ENCODE peak calls at places on chromosomes 16 and 17, in nine cellular contexts. One of them, this sample, is unnamed.

GRCh38 chr17:44904001-44904984 is 5.0 kb upstream of the EFTUD2 start:
- DNase-seq in epithelial cell of prostate: no peak
- DNase-seq in left ventricle myocardium inferior: no peak
- DNase-seq in hepatocyte: no peak
- DNase-seq in CD8-positive, alpha-beta T cell: no peak
- DNase-seq in naive thymus-derived CD4-positive, alpha-beta T cell: no peak
- DNase-seq in cardiac muscle cell: no peak
- DNase-seq in colonic mucosa: no peak
- DNase-seq in uterus: no peak
- DNase-seq in this sample: no peak

GRCh38 chr16:47965439-47965838 is 190.4 kb downstream of the ABCC12 start:
- DNase-seq in epithelial cell of prostate: peak; percentile 8
- DNase-seq in left ventricle myocardium inferior: no peak
- DNase-seq in hepatocyte: no peak
- DNase-seq in CD8-positive, alpha-beta T cell: no peak
- DNase-seq in naive thymus-derived CD4-positive, alpha-beta T cell: no peak
- DNase-seq in cardiac muscle cell: no peak
- DNase-seq in colonic mucosa: no peak
- DNase-seq in uterus: no peak
- DNase-seq in this sample: no peak

GRCh38 chr17:17874478-17874877 is 37.7 kb upstream of the SREBF1 start:
- DNase-seq in epithelial cell of prostate: peak; percentile 57
- DNase-seq in left ventricle myocardium inferior: no peak
- DNase-seq in hepatocyte: no peak
- DNase-seq in CD8-positive, alpha-beta T cell: no peak
- DNase-seq in naive thymus-derived CD4-positive, alpha-beta T cell: no peak
- DNase-seq in cardiac muscle cell: peak; percentile 4
- DNase-seq in colonic mucosa: no peak
- DNase-seq in uterus: no peak
- DNase-seq in this sample: no peak

GRCh38 chr17:27657620-27658019 is 26.6 kb downstream of the LGALS9 start:
- DNase-seq in epithelial cell of prostate: no peak
- DNase-seq in left ventricle myocardium inferior: no peak
- DNase-seq in hepatocyte: peak; percentile 25
- DNase-seq in CD8-positive, alpha-beta T cell: no peak
- DNase-seq in naive thymus-derived CD4-positive, alpha-beta T cell: no peak
- DNase-seq in cardiac muscle cell: peak; percentile 29
- DNase-seq in colonic mucosa: no peak
- DNase-seq in uterus: no peak
- DNase-seq in this sample: peak; percentile 41

GRCh38 chr17:57925361-57925990 is 29.7 kb downstream of the CUEDC1 start:
- DNase-seq in epithelial cell of prostate: no peak
- DNase-seq in left ventricle myocardium inferior: no peak
- DNase-seq in hepatocyte: no peak
- DNase-seq in CD8-positive, alpha-beta T cell: no peak
- DNase-seq in naive thymus-derived CD4-positive, alpha-beta T cell: no peak
- DNase-seq in cardiac muscle cell: no peak
- DNase-seq in colonic mucosa: no peak
- DNase-seq in uterus: no peak
- DNase-seq in this sample: no peak

GRCh38 chr17:67033613-67034012 is 10.7 kb upstream of the CACNG1 start:
- DNase-seq in epithelial cell of prostate: no peak
- DNase-seq in left ventricle myocardium inferior: no peak
- DNase-seq in hepatocyte: no peak
- DNase-seq in CD8-positive, alpha-beta T cell: no peak
- DNase-seq in naive thymus-derived CD4-positive, alpha-beta T cell: no peak
- DNase-seq in cardiac muscle cell: no peak
- DNase-seq in colonic mucosa: no peak
- DNase-seq in uterus: no peak
- DNase-seq in this sample: no peak

GRCh38 chr16:77780378-77780837 is 8.0 kb upstream of the VAT1L start:
- DNase-seq in epithelial cell of prostate: peak; percentile 49
- DNase-seq in left ventricle myocardium inferior: no peak
- DNase-seq in hepatocyte: peak; percentile 58
- DNase-seq in CD8-positive, alpha-beta T cell: no peak
- DNase-seq in naive thymus-derived CD4-positive, alpha-beta T cell: no peak
- DNase-seq in cardiac muscle cell: peak; percentile 50
- DNase-seq in colonic mucosa: no peak
- DNase-seq in uterus: no peak
- DNase-seq in this sample: no peak

GRCh38 chr17:39069114-39069756 is 82.2 kb downstream of the PLXDC1 start:
- DNase-seq in epithelial cell of prostate: no peak
- DNase-seq in left ventricle myocardium inferior: no peak
- DNase-seq in hepatocyte: peak; percentile 65
- DNase-seq in CD8-positive, alpha-beta T cell: peak; percentile 22
- DNase-seq in naive thymus-derived CD4-positive, alpha-beta T cell: peak; percentile 49
- DNase-seq in cardiac muscle cell: peak; percentile 70
- DNase-seq in colonic mucosa: no peak
- DNase-seq in uterus: no peak
- DNase-seq in this sample: no peak

GRCh38 chr17:17886253-17886652 is 49.5 kb upstream of the SREBF1 start:
- DNase-seq in epithelial cell of prostate: no peak
- DNase-seq in left ventricle myocardium inferior: peak; percentile 66
- DNase-seq in hepatocyte: no peak
- DNase-seq in CD8-positive, alpha-beta T cell: no peak
- DNase-seq in naive thymus-derived CD4-positive, alpha-beta T cell: no peak
- DNase-seq in cardiac muscle cell: no peak
- DNase-seq in colonic mucosa: peak; percentile 64
- DNase-seq in uterus: peak; percentile 36
- DNase-seq in this sample: no peak

GRCh38 chr17:5759501-5759925 is 175.2 kb upstream of the NLRP1 start:
- DNase-seq in epithelial cell of prostate: peak; percentile 64
- DNase-seq in left ventricle myocardium inferior: no peak
- DNase-seq in hepatocyte: no peak
- DNase-seq in CD8-positive, alpha-beta T cell: no peak
- DNase-seq in naive thymus-derived CD4-positive, alpha-beta T cell: no peak
- DNase-seq in cardiac muscle cell: peak; percentile 85
- DNase-seq in colonic mucosa: no peak
- DNase-seq in uterus: no peak
- DNase-seq in this sample: no peak

GRCh38 chr17:82630212-82630611 is 18.0 kb downstream of the WDR45B start:
- DNase-seq in epithelial cell of prostate: no peak
- DNase-seq in left ventricle myocardium inferior: no peak
- DNase-seq in hepatocyte: no peak
- DNase-seq in CD8-positive, alpha-beta T cell: no peak
- DNase-seq in naive thymus-derived CD4-positive, alpha-beta T cell: no peak
- DNase-seq in cardiac muscle cell: no peak
- DNase-seq in colonic mucosa: no peak
- DNase-seq in uterus: no peak
- DNase-seq in this sample: peak; percentile 17

GRCh38 chr17:15260376-15261062 is 4.6 kb downstream of the PMP22 start:
- DNase-seq in epithelial cell of prostate: no peak
- DNase-seq in left ventricle myocardium inferior: peak; percentile 90
- DNase-seq in hepatocyte: peak; percentile 95
- DNase-seq in CD8-positive, alpha-beta T cell: peak; percentile 30
- DNase-seq in naive thymus-derived CD4-positive, alpha-beta T cell: peak; percentile 20
- DNase-seq in cardiac muscle cell: peak; percentile 94
- DNase-seq in colonic mucosa: peak; percentile 83
- DNase-seq in uterus: peak; percentile 93
- DNase-seq in this sample: peak; percentile 92

GRCh38 chr16:22898874-22899348 is 84.9 kb downstream of the HS3ST2 start:
- DNase-seq in epithelial cell of prostate: peak; percentile 40
- DNase-seq in left ventricle myocardium inferior: peak; percentile 68
- DNase-seq in hepatocyte: peak; percentile 85
- DNase-seq in CD8-positive, alpha-beta T cell: peak; percentile 51
- DNase-seq in naive thymus-derived CD4-positive, alpha-beta T cell: no peak
- DNase-seq in cardiac muscle cell: peak; percentile 85
- DNase-seq in colonic mucosa: peak; percentile 66
- DNase-seq in uterus: peak; percentile 63
- DNase-seq in this sample: peak; percentile 83

GRCh38 chr16:14378131-14378551 is 251.9 kb downstream of the PARN start:
- DNase-seq in epithelial cell of prostate: peak; percentile 60
- DNase-seq in left ventricle myocardium inferior: no peak
- DNase-seq in hepatocyte: peak; percentile 39
- DNase-seq in CD8-positive, alpha-beta T cell: no peak
- DNase-seq in naive thymus-derived CD4-positive, alpha-beta T cell: no peak
- DNase-seq in cardiac muscle cell: peak; percentile 47
- DNase-seq in colonic mucosa: no peak
- DNase-seq in uterus: no peak
- DNase-seq in this sample: no peak

GRCh38 chr17:74947041-74947754 is 11.5 kb downstream of the OTOP3 start:
- DNase-seq in epithelial cell of prostate: no peak
- DNase-seq in left ventricle myocardium inferior: no peak
- DNase-seq in hepatocyte: no peak
- DNase-seq in CD8-positive, alpha-beta T cell: no peak
- DNase-seq in naive thymus-derived CD4-positive, alpha-beta T cell: no peak
- DNase-seq in cardiac muscle cell: no peak
- DNase-seq in colonic mucosa: no peak
- DNase-seq in uterus: no peak
- DNase-seq in this sample: no peak

GRCh38 chr17:37239690-37240344 is 136.0 kb upstream of the C17orf78 start:
- DNase-seq in epithelial cell of prostate: no peak
- DNase-seq in left ventricle myocardium inferior: no peak
- DNase-seq in hepatocyte: peak; percentile 14
- DNase-seq in CD8-positive, alpha-beta T cell: no peak
- DNase-seq in naive thymus-derived CD4-positive, alpha-beta T cell: peak; percentile 5
- DNase-seq in cardiac muscle cell: peak; percentile 65
- DNase-seq in colonic mucosa: no peak
- DNase-seq in uterus: no peak
- DNase-seq in this sample: no peak

GRCh38 chr16:86609661-86610060 is 31.3 kb downstream of the FOXL1 start:
- DNase-seq in epithelial cell of prostate: no peak
- DNase-seq in left ventricle myocardium inferior: no peak
- DNase-seq in hepatocyte: no peak
- DNase-seq in CD8-positive, alpha-beta T cell: no peak
- DNase-seq in naive thymus-derived CD4-positive, alpha-beta T cell: no peak
- DNase-seq in cardiac muscle cell: no peak
- DNase-seq in colonic mucosa: no peak
- DNase-seq in uterus: no peak
- DNase-seq in this sample: no peak

GRCh38 chr16:86608301-86608747 is 30.0 kb downstream of the FOXL1 start:
- DNase-seq in epithelial cell of prostate: no peak
- DNase-seq in left ventricle myocardium inferior: no peak
- DNase-seq in hepatocyte: no peak
- DNase-seq in CD8-positive, alpha-beta T cell: no peak
- DNase-seq in naive thymus-derived CD4-positive, alpha-beta T cell: no peak
- DNase-seq in cardiac muscle cell: no peak
- DNase-seq in colonic mucosa: no peak
- DNase-seq in uterus: no peak
- DNase-seq in this sample: no peak

GRCh38 chr16:86611517-86611840 is 33.1 kb downstream of the FOXL1 start:
- DNase-seq in epithelial cell of prostate: no peak
- DNase-seq in left ventricle myocardium inferior: peak; percentile 53
- DNase-seq in hepatocyte: no peak
- DNase-seq in CD8-positive, alpha-beta T cell: no peak
- DNase-seq in naive thymus-derived CD4-positive, alpha-beta T cell: no peak
- DNase-seq in cardiac muscle cell: peak; percentile 88
- DNase-seq in colonic mucosa: no peak
- DNase-seq in uterus: peak; percentile 36
- DNase-seq in this sample: no peak

GRCh38 chr16:86610779-86611516 is 32.6 kb downstream of the FOXL1 start:
- DNase-seq in epithelial cell of prostate: no peak
- DNase-seq in left ventricle myocardium inferior: peak; percentile 22
- DNase-seq in hepatocyte: no peak
- DNase-seq in CD8-positive, alpha-beta T cell: no peak
- DNase-seq in naive thymus-derived CD4-positive, alpha-beta T cell: no peak
- DNase-seq in cardiac muscle cell: no peak
- DNase-seq in colonic mucosa: no peak
- DNase-seq in uterus: no peak
- DNase-seq in this sample: no peak

DNA sequence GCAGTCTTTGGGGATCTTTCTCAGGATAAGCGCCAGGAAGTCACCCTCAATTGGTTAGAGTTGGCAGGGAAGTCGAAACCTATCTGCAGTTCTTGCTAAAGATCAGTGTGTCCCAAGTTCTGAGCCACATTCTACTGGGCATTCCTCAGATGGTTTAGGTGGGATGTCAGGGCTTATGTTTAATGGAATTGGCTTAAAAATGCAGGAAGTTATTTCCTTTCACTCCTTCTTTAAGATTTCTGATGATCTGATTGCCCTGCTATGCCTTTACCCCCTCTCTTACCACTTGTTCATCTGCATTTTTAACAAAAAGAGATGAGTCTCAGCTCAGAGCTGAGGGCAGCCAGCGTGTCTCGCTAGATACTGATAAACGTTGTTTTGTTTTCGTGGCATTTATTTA is 30.8 kb downstream of the FOXL1 start:
- DNase-seq in epithelial cell of prostate: no peak
- DNase-seq in left ventricle myocardium inferior: no peak
- DNase-seq in hepatocyte: no peak
- DNase-seq in CD8-positive, alpha-beta T cell: no peak
- DNase-seq in naive thymus-derived CD4-positive, alpha-beta T cell: no peak
- DNase-seq in cardiac muscle cell: peak; percentile 75
- DNase-seq in colonic mucosa: no peak
- DNase-seq in uterus: no peak
- DNase-seq in this sample: no peak
- H3K27ac ChIP-seq in epithelial cell of prostate: no peak overlapping the region
- H3K27ac ChIP-seq in left ventricle myocardium inferior: peak overlapping the region; percentile 23
- H3K27ac ChIP-seq in hepatocyte: no peak overlapping the region
- H3K27ac ChIP-seq in CD8-positive, alpha-beta T cell: no peak overlapping the region
- H3K27ac ChIP-seq in naive thymus-derived CD4-positive, alpha-beta T cell: no peak overlapping the region
- H3K27ac ChIP-seq in cardiac muscle cell: no peak overlapping the region
- H3K27ac ChIP-seq in colonic mucosa: no peak overlapping the region
- H3K27ac ChIP-seq in uterus: no peak overlapping the region
- H3K27ac ChIP-seq in this sample: no peak overlapping the region

GRCh38 chr16:68383858-68384257 is 64.5 kb downstream of the SMPD3 start:
- DNase-seq in epithelial cell of prostate: no peak
- DNase-seq in left ventricle myocardium inferior: no peak
- DNase-seq in hepatocyte: no peak
- DNase-seq in CD8-positive, alpha-beta T cell: no peak
- DNase-seq in naive thymus-derived CD4-positive, alpha-beta T cell: no peak
- DNase-seq in cardiac muscle cell: no peak
- DNase-seq in colonic mucosa: no peak
- DNase-seq in uterus: no peak
- DNase-seq in this sample: peak; percentile 36
- H3K27ac ChIP-seq in epithelial cell of prostate: no peak overlapping the region
- H3K27ac ChIP-seq in left ventricle myocardium inferior: no peak overlapping the region
- H3K27ac ChIP-seq in hepatocyte: no peak overlapping the region
- H3K27ac ChIP-seq in CD8-positive, alpha-beta T cell: no peak overlapping the region
- H3K27ac ChIP-seq in naive thymus-derived CD4-positive, alpha-beta T cell: no peak overlapping the region
- H3K27ac ChIP-seq in cardiac muscle cell: no peak overlapping the region
- H3K27ac ChIP-seq in colonic mucosa: no peak overlapping the region
- H3K27ac ChIP-seq in uterus: no peak overlapping the region
- H3K27ac ChIP-seq in this sample: no peak overlapping the region

GRCh38 chr17:78127888-78128615 is 503 bp downstream of the TMC6 start:
- DNase-seq in epithelial cell of prostate: no peak
- DNase-seq in left ventricle myocardium inferior: no peak
- DNase-seq in hepatocyte: peak; percentile 72
- DNase-seq in CD8-positive, alpha-beta T cell: peak; percentile 26
- DNase-seq in naive thymus-derived CD4-positive, alpha-beta T cell: no peak
- DNase-seq in cardiac muscle cell: no peak
- DNase-seq in colonic mucosa: peak; percentile 63
- DNase-seq in uterus: no peak
- DNase-seq in this sample: peak; percentile 90
- H3K27ac ChIP-seq in epithelial cell of prostate: peak overlapping the region; percentile 84
- H3K27ac ChIP-seq in left ventricle myocardium inferior: peak overlapping the region; percentile 93
- H3K27ac ChIP-seq in hepatocyte: peak overlapping the region; percentile 93
- H3K27ac ChIP-seq in CD8-positive, alpha-beta T cell: peak overlapping the region; percentile 74
- H3K27ac ChIP-seq in naive thymus-derived CD4-positive, alpha-beta T cell: peak overlapping the region; percentile 77
- H3K27ac ChIP-seq in cardiac muscle cell: peak overlapping the region; percentile 88
- H3K27ac ChIP-seq in colonic mucosa: peak overlapping the region; percentile 92
- H3K27ac ChIP-seq in uterus: peak overlapping the region; percentile 66
- H3K27ac ChIP-seq in this sample: peak overlapping the region; percentile 97

DNA sequence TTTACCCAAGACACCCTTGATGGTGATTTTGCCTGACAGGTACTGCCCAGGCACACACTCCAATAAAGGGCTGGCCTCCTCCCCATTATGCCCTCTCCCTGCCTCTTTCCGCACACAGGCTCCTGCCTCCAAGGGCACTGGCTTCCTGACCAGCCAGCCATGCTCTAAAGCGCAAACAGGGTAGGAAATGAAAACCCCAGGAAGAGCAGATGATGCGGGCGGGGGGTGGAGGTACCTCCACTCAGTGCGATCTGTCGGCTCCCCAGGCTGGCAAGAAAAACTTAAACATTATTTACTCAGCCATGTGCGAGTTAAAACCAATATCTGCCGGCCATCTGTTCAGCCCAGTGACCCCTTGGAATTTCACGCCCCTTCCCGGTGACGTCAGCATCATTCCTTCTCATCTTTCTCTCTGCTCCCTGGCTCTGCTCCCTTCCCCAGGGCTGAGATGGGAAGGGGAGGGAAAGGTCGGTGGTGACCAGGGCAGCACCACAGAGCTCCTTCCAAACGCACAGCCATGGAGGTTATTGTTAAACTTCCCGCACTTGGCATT is 262.5 kb downstream of the CBLN1 start:
- DNase-seq in epithelial cell of prostate: no peak
- DNase-seq in left ventricle myocardium inferior: no peak
- DNase-seq in hepatocyte: no peak
- DNase-seq in CD8-positive, alpha-beta T cell: no peak
- DNase-seq in naive thymus-derived CD4-positive, alpha-beta T cell: no peak
- DNase-seq in cardiac muscle cell: no peak
- DNase-seq in colonic mucosa: no peak
- DNase-seq in uterus: no peak
- DNase-seq in this sample: no peak
- H3K27ac ChIP-seq in epithelial cell of prostate: no peak overlapping the region
- H3K27ac ChIP-seq in left ventricle myocardium inferior: no peak overlapping the region
- H3K27ac ChIP-seq in hepatocyte: no peak overlapping the region
- H3K27ac ChIP-seq in CD8-positive, alpha-beta T cell: no peak overlapping the region
- H3K27ac ChIP-seq in naive thymus-derived CD4-positive, alpha-beta T cell: no peak overlapping the region
- H3K27ac ChIP-seq in cardiac muscle cell: no peak overlapping the region
- H3K27ac ChIP-seq in colonic mucosa: no peak overlapping the region
- H3K27ac ChIP-seq in uterus: no peak overlapping the region
- H3K27ac ChIP-seq in this sample: no peak overlapping the region

This sample was measured in spleen.